ENCODE peak calls at places on chromosome 13, in ten cellular contexts. K is vagina, J is transverse colon, N is SK-N-SH, L is sigmoid colon, Z is endothelial cell of umbilical vein, G is esophagus muscularis mucosa, F is suprapubic skin, W is HCT116, O is prostate gland. Q is an unnamed sample.

GRCh38 chr13:79423340-79423739 is 17.3 kb upstream of the RBM26 start:
- DNase-seq in Z (no peak), J (no peak), W (no peak), N (no peak), F (no peak), L (no peak), K (no peak), G (no peak), O (no peak), Q (no peak)

GRCh38 chr13:30832845-30833332 is 73.2 kb upstream of the MEDAG start:
- DNase-seq in N (peak; percentile 82), F (no peak), J (peak; percentile 94), Z (peak; percentile 75), G (no peak), O (peak; percentile 95), L (no peak), K (no peak), W (peak; percentile 95), Q (peak; percentile 94)

GRCh38 chr13:67238277-67238859 is 8.2 kb upstream of the PCDH9 start:
- DNase-seq in J (no peak), F (no peak), G (no peak), W (peak; percentile 4), O (no peak), N (peak; percentile 19), L (no peak), K (no peak), Z (peak; percentile 48), Q (no peak)

GRCh38 chr13:40469581-40470282 is 196.7 kb downstream of the FOXO1 start:
- DNase-seq in F (no peak), G (no peak), K (no peak), N (no peak), J (no peak), L (no peak), W (no peak), Z (no peak), O (no peak), Q (no peak)

GRCh38 chr13:40818926-40819325 is 29.5 kb downstream of the SLC25A15 start:
- DNase-seq in W (no peak), J (no peak), N (no peak), L (no peak), G (no peak), Z (no peak), O (no peak), F (no peak), K (no peak), Q (no peak)

GRCh38 chr13:47757681-47758080 is 243.4 kb downstream of the SUCLA2 start:
- DNase-seq in L (no peak), F (no peak), K (no peak), W (no peak), N (no peak), G (no peak), J (no peak), O (no peak), Z (no peak), Q (no peak)

GRCh38 chr13:80047406-80047805 is 293.5 kb downstream of the SPRY2 start:
- DNase-seq in L (no peak), W (no peak), G (no peak), J (no peak), F (no peak), O (peak; percentile 7), Z (no peak), K (no peak), N (no peak), Q (no peak)

GRCh38 chr13:41995946-41996345 is 35.0 kb upstream of the VWA8 start:
- DNase-seq in G (no peak), W (no peak), L (no peak), K (no peak), F (no peak), J (no peak), O (no peak), Z (no peak), N (no peak), Q (no peak)

DNA sequence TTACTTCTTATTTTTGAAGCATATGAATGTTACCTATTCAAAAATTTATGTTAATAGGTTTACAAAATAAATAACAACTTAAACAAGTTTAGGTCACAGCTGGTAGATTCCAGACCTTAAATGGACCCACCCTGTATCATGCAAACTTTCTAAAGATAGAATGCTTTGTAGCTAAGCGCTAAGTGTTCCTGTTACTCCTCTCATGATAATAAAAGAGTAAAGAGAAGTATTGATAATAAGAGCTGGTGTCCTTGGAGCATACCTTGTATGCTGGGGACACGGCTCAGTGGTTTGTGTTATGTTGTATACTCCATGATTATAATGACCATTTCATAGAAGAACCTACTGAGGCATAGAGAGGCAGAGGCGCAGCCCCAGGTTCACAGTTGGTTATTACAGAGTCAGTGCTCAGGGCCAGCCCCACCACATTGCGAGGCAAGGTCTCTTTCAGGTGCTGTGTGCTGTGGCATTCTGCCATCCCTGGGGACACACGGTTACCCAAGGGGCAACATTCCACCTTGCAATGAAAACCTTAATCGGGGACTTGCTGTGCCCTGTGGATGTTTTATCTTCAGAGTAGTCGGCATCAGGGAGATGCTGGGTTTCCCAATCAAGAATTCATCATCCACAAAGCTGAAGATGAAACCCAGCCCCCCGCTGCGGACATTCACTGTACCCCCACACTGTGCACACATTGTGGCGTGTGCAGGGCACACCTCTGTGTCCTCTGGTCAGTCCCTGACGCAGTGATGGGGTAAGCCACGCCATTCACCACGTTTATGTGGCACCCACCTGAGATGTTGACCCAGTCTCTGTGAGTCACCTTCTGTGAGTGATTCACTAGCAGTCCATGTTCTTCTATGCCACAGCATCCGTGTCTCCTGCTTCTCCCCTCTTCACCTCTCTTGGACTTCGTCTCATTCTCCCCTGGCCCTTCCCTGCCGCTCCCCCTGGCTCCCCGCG is 186.7 kb downstream of the COL4A1 start:
- DNase-seq in O (peak; percentile 2), K (peak; percentile 74), Z (no peak), W (no peak), G (peak; percentile 89), N (no peak), J (no peak), F (no peak), L (no peak), Q (peak; percentile 2)
- H3K27ac ChIP-seq in O (no peak overlapping the region), K (no peak overlapping the region), Z (no peak overlapping the region), W (no peak overlapping the region), G (no peak overlapping the region), N (no peak overlapping the region), J (no peak overlapping the region), F (no peak overlapping the region), L (no peak overlapping the region), Q (no peak overlapping the region)

GRCh38 chr13:33108620-33109019 is 92.4 kb downstream of the KL start:
- DNase-seq in L (no peak), W (no peak), N (no peak), K (no peak), J (no peak), F (no peak), Z (no peak), O (no peak), G (no peak), Q (no peak)

GRCh38 chr13:33110386-33110712 is 94.1 kb downstream of the KL start:
- DNase-seq in K (no peak), Z (no peak), L (no peak), W (no peak), J (no peak), F (no peak), G (no peak), O (no peak), N (no peak), Q (no peak)

GRCh38 chr13:33110713-33111413 is 94.6 kb downstream of the KL start:
- DNase-seq in G (no peak), K (no peak), Z (peak; percentile 74), N (no peak), F (no peak), O (no peak), L (no peak), J (no peak), W (no peak), Q (no peak)

GRCh38 chr13:33109319-33109718 is 93.1 kb downstream of the KL start:
- DNase-seq in G (no peak), J (no peak), K (no peak), O (no peak), L (no peak), F (no peak), W (no peak), N (no peak), Z (no peak), Q (no peak)

GRCh38 chr13:33109801-33110200 is 93.6 kb downstream of the KL start:
- DNase-seq in O (no peak), J (no peak), W (no peak), N (no peak), L (no peak), K (no peak), F (no peak), Z (no peak), G (no peak), Q (no peak)
- TF ChIP-seq CTCF in O (no peak), J (no peak), W (no peak), N (peak; percentile 45), L (no peak), K (no peak), F (no peak), Z (peak; percentile 10), G (peak; percentile 8), Q (no peak)

DNA sequence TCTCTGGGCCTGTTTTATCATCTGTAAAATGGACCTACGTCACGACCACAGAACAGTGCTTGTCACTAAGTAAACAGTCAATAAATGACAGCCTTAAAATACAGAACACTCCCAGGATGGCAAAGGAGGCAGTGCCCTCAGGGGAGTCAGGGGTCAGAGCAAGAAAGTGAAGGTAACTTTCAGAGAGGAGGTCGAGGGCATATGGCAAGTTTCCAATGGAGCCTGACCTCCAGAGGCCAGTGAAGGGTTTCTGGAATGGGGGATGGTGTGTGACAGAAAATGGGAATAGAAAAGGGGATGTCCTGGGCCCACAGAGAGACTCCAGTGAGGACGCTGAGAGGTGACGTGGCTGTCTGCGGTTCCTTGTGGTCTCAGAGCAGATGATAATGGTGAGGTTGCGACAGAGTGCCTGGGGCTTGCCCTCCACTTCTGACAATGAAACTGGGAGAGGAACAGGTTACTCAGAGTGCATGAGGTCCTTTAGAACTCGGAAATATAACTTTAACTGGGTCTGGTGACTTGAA is 91.8 kb downstream of the UBL3 start:
- DNase-seq in O (no peak), F (no peak), G (no peak), Z (no peak), K (no peak), W (no peak), J (peak; percentile 70), L (no peak), N (no peak), Q (no peak)
- TF ChIP-seq POLR2AphosphoS5 in O (no peak), F (no peak), G (no peak), Z (no peak), K (no peak), W (no peak), J (no peak), L (no peak), N (no peak), Q (no peak)

GRCh38 chr13:50587839-50588373 is 255.6 kb downstream of the DLEU7 start:
- DNase-seq in N (no peak), O (no peak), F (no peak), J (no peak), Z (no peak), G (no peak), K (no peak), W (no peak), L (no peak), Q (no peak)

GRCh38 chr13:50589139-50589538 is 254.4 kb downstream of the DLEU7 start:
- DNase-seq in F (no peak), K (no peak), O (no peak), Z (no peak), N (peak; percentile 16), L (no peak), W (no peak), J (no peak), G (no peak), Q (no peak)

GRCh38 chr13:50588736-50589135 is 254.8 kb downstream of the DLEU7 start:
- DNase-seq in F (no peak), O (no peak), J (no peak), L (no peak), N (no peak), Z (no peak), W (no peak), G (no peak), K (no peak), Q (no peak)

GRCh38 chr13:50587122-50587521 is 256.4 kb downstream of the DLEU7 start:
- DNase-seq in K (no peak), Z (no peak), O (no peak), N (no peak), J (no peak), F (no peak), G (no peak), L (no peak), W (no peak), Q (no peak)

GRCh38 chr13:50589651-50590054 is 253.8 kb downstream of the DLEU7 start:
- DNase-seq in O (no peak), K (no peak), G (no peak), J (no peak), W (no peak), N (no peak), Z (no peak), F (no peak), L (no peak), Q (no peak)
- H3K27ac ChIP-seq in O (no peak overlapping the region), K (no peak overlapping the region), G (no peak overlapping the region), J (no peak overlapping the region), W (no peak overlapping the region), N (peak overlapping the region; percentile 53), Z (no peak overlapping the region), F (no peak overlapping the region), L (no peak overlapping the region), Q (no peak overlapping the region)